ENCODE peak calls at places on chromosomes 4 and X, in four cellular contexts. U is neural progenitor cell, J is SK-N-SH, O is fibroblast of lung. E is an unnamed sample.

GRCh38 chr4:125303058-125303457 is 11.7 kb upstream of the FAT4 start:
- DNase-seq in U (no peak), J (no peak), O (peak), E (peak)

GRCh38 chr4:139300431-139301142 is 718 bp upstream of the NAA15 start:
- DNase-seq in U (peak), J (peak), O (peak), E (peak)

GRCh38 chr4:53863163-53863562 is 201.2 kb downstream of the CHIC2 start:
- DNase-seq in U (no peak), O (peak), J (no peak), E (no peak)

GRCh38 chr4:104394409-104394813 is 100.3 kb downstream of the CXXC4 start:
- DNase-seq in U (peak), O (no peak), J (peak), E (no peak)

GRCh38 chr4:109005523-109005922 is 242.7 kb upstream of the ETNPPL start:
- DNase-seq in U (no peak), O (peak), J (no peak), E (no peak)

GRCh38 chr4:36208884-36209473 is 35.3 kb downstream of the ARAP2 start:
- DNase-seq in O (no peak), J (no peak), U (no peak), E (no peak)

GRCh38 chr4:153486281-153487151 is 20.4 kb downstream of the TMEM131L start:
- DNase-seq in O (peak), J (no peak), U (peak), E (peak)

GRCh38 chr4:95124906-95125504 is 367.2 kb downstream of the BMPR1B start:
- DNase-seq in J (peak), U (peak), O (peak), E (peak)

GRCh38 chrX:17944833-17945497 is 83.9 kb upstream of the RAI2 start:
- DNase-seq in U (peak), J (peak), O (no peak), E (no peak)

GRCh38 chr4:7313991-7314390 is 120.7 kb downstream of the PSAPL1 start:
- DNase-seq in U (no peak), O (no peak), J (no peak), E (no peak)

GRCh38 chrX:31038585-31039326 is 33.1 kb downstream of the FTHL17 start:
- DNase-seq in J (peak), O (peak), U (peak), E (peak)

GRCh38 chrX:112746812-112747630 is 67.3 kb upstream of the LHFPL1 start:
- DNase-seq in O (peak), J (no peak), U (no peak), E (no peak)

GRCh38 chrX:102712967-102713677 is 874 bp downstream of the GPRASP2 start:
- DNase-seq in O (peak), U (peak), J (peak), E (peak)

GRCh38 chr4:68865178-68865638 is 49.4 kb downstream of the UGT2B10 start:
- DNase-seq in J (no peak), U (no peak), O (no peak), E (no peak)

GRCh38 chr4:21856754-21857153 is 91.8 kb downstream of the KCNIP4 start:
- DNase-seq in O (no peak), U (no peak), J (no peak), E (no peak)

GRCh38 chrX:63754141-63754859 is 30.7 kb downstream of the ARHGEF9 start:
- DNase-seq in O (peak), J (no peak), U (no peak), E (peak)

GRCh38 chr4:16626945-16627344 is 271.5 kb downstream of the LDB2 start:
- DNase-seq in J (no peak), U (no peak), O (peak), E (peak)

GRCh38 chr4:157443537-157443936 is 223.0 kb downstream of the GRIA2 start:
- DNase-seq in O (no peak), J (no peak), U (no peak), E (no peak)

GRCh38 chr4:8653326-8654000 is 60.9 kb downstream of the CPZ start:
- DNase-seq in U (no peak), J (no peak), O (no peak), E (no peak)

GRCh38 chr4:83114576-83114975 is at the start of gene PLAC8:
- DNase-seq in U (no peak), J (no peak), O (peak), E (no peak)

GRCh38 chr4:118322831-118323502 is 29.8 kb downstream of the PRSS12 start:
- DNase-seq in O (no peak), U (peak), J (no peak), E (no peak)

GRCh38 chr4:80270321-80270720 is 3.9 kb downstream of the FGF5 start:
- DNase-seq in O (no peak), U (no peak), J (no peak), E (no peak)

GRCh38 chrX:96919672-96920071 is 36.0 kb downstream of the RPA4 start:
- DNase-seq in O (no peak), J (no peak), U (no peak), E (no peak)

GRCh38 chr4:186348433-186348832 is 82.4 kb downstream of the F11 start:
- DNase-seq in J (no peak), U (peak), O (no peak), E (no peak)

GRCh38 chr4:88831063-88831462 is 133.4 kb upstream of the NAP1L5 start:
- DNase-seq in J (no peak), O (no peak), U (no peak), E (no peak)

GRCh38 chrX:108275732-108276131 is 162.5 kb downstream of the COL4A6 start:
- DNase-seq in J (no peak), U (no peak), O (no peak), E (no peak)

GRCh38 chr4:25051534-25051933 is 20.8 kb upstream of the LGI2 start:
- DNase-seq in J (no peak), O (peak), U (no peak), E (no peak)

GRCh38 chr4:76090241-76090691 is 15.8 kb downstream of the ART3 start:
- DNase-seq in O (peak), J (peak), U (no peak), E (peak)

GRCh38 chr4:76084542-76084941 is 10.0 kb downstream of the ART3 start:
- DNase-seq in O (no peak), U (no peak), J (no peak), E (no peak)

GRCh38 chr4:76083386-76083785 is 8.9 kb downstream of the ART3 start:
- DNase-seq in U (no peak), O (no peak), J (no peak), E (no peak)

GRCh38 chr4:76088719-76089118 is 14.2 kb downstream of the ART3 start:
- DNase-seq in O (no peak), J (no peak), U (no peak), E (no peak)

DNA sequence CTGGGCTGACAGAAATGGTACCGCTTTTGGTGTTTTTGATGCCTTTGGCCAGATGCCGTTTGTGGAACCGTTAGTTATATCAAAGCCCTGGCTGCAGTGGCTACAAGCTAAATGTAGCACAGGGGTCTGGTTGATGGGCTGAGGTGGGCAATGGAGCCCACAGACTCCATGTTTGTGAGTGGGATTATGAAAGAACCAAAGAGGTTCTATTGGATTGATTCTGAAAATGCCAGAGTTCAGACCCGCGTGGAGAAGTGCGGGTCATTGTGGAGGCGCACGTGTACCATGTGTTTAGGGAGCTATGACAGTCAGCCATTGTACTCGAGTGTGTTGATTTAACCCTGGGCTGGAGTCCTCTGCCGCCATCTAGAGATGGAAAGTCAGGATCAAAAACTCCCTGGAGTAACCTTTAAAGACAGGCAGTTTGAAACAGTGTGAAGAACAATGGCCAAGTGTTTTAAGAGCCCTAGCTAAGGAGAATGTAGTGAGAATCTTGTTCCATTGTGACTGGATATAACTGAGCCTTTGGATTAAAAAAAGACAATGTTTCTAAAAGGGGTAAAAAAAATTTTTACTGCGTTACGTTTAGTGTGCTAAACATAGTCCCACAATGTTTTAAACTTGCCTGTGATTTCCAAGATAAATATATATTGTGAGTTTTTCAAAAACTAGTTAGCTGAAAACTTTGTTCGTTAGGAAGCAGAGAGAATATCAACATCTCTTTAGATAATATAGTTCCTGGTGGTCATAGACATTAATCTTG is 12.7 kb downstream of the ART3 start:
- DNase-seq in J (peak), U (peak), O (peak), E (peak)
- TF ChIP-seq CTCF in J (peak), U (peak), O (peak), E (peak)

GRCh38 chrX:135170468-135170867 is 730 bp downstream of the CT55 start:
- DNase-seq in J (no peak), U (no peak), O (no peak), E (no peak)
- TF ChIP-seq CTCF in J (no peak), U (no peak), O (no peak), E (no peak)

GRCh38 chrX:136587532-136587931 is 55.5 kb downstream of the VGLL1 start:
- DNase-seq in U (no peak), O (no peak), J (no peak), E (no peak)

GRCh38 chrX:136585960-136586359 is 53.9 kb downstream of the VGLL1 start:
- DNase-seq in U (no peak), J (no peak), O (no peak), E (no peak)

GRCh38 chrX:136586386-136586785 is 54.4 kb downstream of the VGLL1 start:
- DNase-seq in O (peak), J (no peak), U (no peak), E (no peak)

GRCh38 chrX:136589966-136590365 is 58.0 kb downstream of the VGLL1 start:
- DNase-seq in O (no peak), U (no peak), J (no peak), E (no peak)

GRCh38 chrX:136588060-136588459 is 56.0 kb downstream of the VGLL1 start:
- DNase-seq in O (no peak), J (no peak), U (no peak), E (no peak)
- TF ChIP-seq CTCF in O (no peak), J (no peak), U (no peak), E (no peak)

GRCh38 chr4:56689661-56690060 is 8.6 kb upstream of the HOPX start:
- DNase-seq in J (no peak), O (peak), U (peak), E (no peak)

GRCh38 chr4:56692576-56692975 is 11.5 kb upstream of the HOPX start:
- DNase-seq in J (no peak), O (no peak), U (peak), E (no peak)

GRCh38 chr4:56691425-56691824 is 10.3 kb upstream of the HOPX start:
- DNase-seq in O (no peak), J (no peak), U (no peak), E (no peak)

GRCh38 chr4:56689231-56689630 is 8.1 kb upstream of the HOPX start:
- DNase-seq in U (no peak), J (no peak), O (no peak), E (no peak)

DNA sequence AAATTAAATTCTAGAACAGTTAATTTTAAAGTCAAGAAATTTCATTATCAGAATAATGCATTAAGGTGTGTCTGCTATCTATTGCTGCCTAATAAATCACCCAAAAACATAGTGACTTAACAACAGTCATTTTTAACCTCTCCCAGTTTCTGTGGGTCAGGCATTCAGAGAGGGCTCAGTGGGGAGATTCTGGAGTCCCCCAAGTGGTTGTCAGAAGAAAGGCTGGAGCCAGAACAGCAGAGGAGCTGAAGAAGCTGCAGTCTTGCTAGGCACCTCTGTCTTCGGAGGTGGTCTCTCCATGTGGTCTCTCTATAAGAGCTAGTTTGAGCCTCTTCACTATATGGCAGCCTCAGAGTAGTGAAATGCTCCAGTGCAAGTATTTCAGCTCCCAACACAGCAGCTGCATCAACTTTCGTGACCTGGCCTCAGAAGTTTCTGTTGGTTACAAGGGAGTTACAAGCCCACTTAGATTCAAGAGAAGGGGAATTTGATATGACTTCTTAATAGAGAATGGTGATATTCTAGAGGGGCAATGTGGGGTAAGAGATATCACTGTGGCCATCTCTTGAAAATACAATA is 9.4 kb upstream of the HOPX start:
- DNase-seq in O (no peak), J (no peak), U (peak), E (no peak)
- TF ChIP-seq CTCF in O (peak), J (no peak), U (peak), E (no peak)

GRCh38 chr4:183124865-183125264 is 25.8 kb downstream of the WWC2 start:
- DNase-seq in J (no peak), U (no peak), O (no peak), E (no peak)
- TF ChIP-seq CTCF in J (no peak), U (no peak), O (no peak), E (no peak)

DNA sequence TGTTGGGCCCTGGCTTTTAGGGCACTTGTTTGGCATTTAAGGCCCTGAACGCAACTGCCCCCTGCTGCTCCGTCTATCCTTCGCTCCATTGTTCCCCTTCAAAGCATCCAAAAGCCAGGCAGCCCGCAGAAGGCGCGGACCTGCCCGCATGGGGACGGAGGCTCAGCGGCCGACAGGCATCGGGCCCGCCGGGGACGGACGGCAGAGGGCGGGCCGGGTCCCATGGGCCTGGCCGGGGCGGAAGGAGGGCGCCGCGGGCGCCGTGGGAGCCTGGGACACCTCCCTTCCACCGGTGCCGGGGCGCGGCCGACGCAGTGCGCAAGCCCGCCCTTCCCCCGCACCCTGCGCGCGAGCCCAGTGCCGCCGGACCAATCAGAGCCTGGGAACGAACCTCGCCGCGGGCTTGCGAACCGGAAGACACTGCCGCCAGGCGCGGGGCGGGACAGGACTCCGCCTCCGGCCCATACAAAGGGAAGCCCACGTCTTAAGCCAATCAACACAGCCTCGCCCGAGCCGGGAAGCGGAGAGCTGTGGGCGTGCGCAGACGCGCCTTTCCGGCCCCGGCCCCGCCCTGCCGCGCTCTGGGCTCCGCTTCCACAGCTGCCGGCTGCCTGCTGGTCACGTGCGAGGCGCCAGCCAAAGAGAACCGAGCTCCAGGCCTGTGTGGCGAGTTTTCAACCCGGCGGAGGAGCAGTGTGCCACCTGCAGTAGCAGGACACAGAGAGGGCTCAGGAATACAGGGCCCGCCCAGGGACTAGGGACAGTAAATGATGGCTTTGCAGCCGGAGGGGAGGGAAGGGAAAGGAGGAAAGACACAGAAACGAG is 2.1 kb upstream of the ARHGAP4 start:
- DNase-seq in U (peak), O (peak), J (peak), E (peak)
- TF ChIP-seq CTCF in U (no peak), O (no peak), J (peak), E (peak)

E was measured in HFFc6.